ENCODE peak calls at places on chromosomes 13 and 19, in seven cellular contexts. One of them, this sample, is unnamed.

GRCh38 chr13:80712026-80712425 is 371.1 kb upstream of the SPRY2 start:
- DNase-seq in dorsolateral prefrontal cortex: no peak
- DNase-seq in fibroblast of pulmonary artery: peak
- DNase-seq in fibroblast of lung: peak
- DNase-seq in breast epithelium: no peak
- DNase-seq in tibial nerve: no peak
- DNase-seq in thoracic aorta: no peak
- DNase-seq in this sample: peak

GRCh38 chr19:38233740-38234251 is 9.8 kb upstream of the DPF1 start:
- DNase-seq in dorsolateral prefrontal cortex: peak
- DNase-seq in fibroblast of pulmonary artery: peak
- DNase-seq in fibroblast of lung: peak
- DNase-seq in breast epithelium: peak
- DNase-seq in tibial nerve: peak
- DNase-seq in thoracic aorta: no peak
- DNase-seq in this sample: peak

GRCh38 chr19:49475995-49476880 is 2.2 kb downstream of the FLT3LG start:
- DNase-seq in dorsolateral prefrontal cortex: no peak
- DNase-seq in fibroblast of pulmonary artery: peak
- DNase-seq in fibroblast of lung: peak
- DNase-seq in breast epithelium: no peak
- DNase-seq in tibial nerve: no peak
- DNase-seq in thoracic aorta: no peak
- DNase-seq in this sample: no peak

GRCh38 chr13:64801768-64802167 is 2428.4 kb downstream of the PCDH9 start:
- DNase-seq in dorsolateral prefrontal cortex: no peak
- DNase-seq in fibroblast of pulmonary artery: no peak
- DNase-seq in fibroblast of lung: no peak
- DNase-seq in breast epithelium: no peak
- DNase-seq in tibial nerve: no peak
- DNase-seq in thoracic aorta: no peak
- DNase-seq in this sample: no peak

GRCh38 chr19:41999878-42000208 is 5.8 kb upstream of the ATP1A3 start:
- DNase-seq in dorsolateral prefrontal cortex: peak
- DNase-seq in fibroblast of pulmonary artery: no peak
- DNase-seq in fibroblast of lung: no peak
- DNase-seq in breast epithelium: no peak
- DNase-seq in tibial nerve: no peak
- DNase-seq in thoracic aorta: no peak
- DNase-seq in this sample: no peak

GRCh38 chr19:4635763-4636135 is 3.6 kb upstream of the TNFAIP8L1 start:
- DNase-seq in dorsolateral prefrontal cortex: no peak
- DNase-seq in fibroblast of pulmonary artery: no peak
- DNase-seq in fibroblast of lung: no peak
- DNase-seq in breast epithelium: no peak
- DNase-seq in tibial nerve: no peak
- DNase-seq in thoracic aorta: no peak
- DNase-seq in this sample: no peak

GRCh38 chr19:1445185-1445931 is 4.6 kb upstream of the APC2 start:
- DNase-seq in dorsolateral prefrontal cortex: peak
- DNase-seq in fibroblast of pulmonary artery: peak
- DNase-seq in fibroblast of lung: peak
- DNase-seq in breast epithelium: peak
- DNase-seq in tibial nerve: peak
- DNase-seq in thoracic aorta: no peak
- DNase-seq in this sample: no peak

GRCh38 chr19:10431943-10432735 is 11.8 kb downstream of the PDE4A start:
- DNase-seq in dorsolateral prefrontal cortex: no peak
- DNase-seq in fibroblast of pulmonary artery: peak
- DNase-seq in fibroblast of lung: no peak
- DNase-seq in breast epithelium: no peak
- DNase-seq in tibial nerve: no peak
- DNase-seq in thoracic aorta: no peak
- DNase-seq in this sample: peak

GRCh38 chr13:46176756-46177155 is 5.2 kb downstream of the LCP1 start:
- DNase-seq in dorsolateral prefrontal cortex: no peak
- DNase-seq in fibroblast of pulmonary artery: no peak
- DNase-seq in fibroblast of lung: no peak
- DNase-seq in breast epithelium: no peak
- DNase-seq in tibial nerve: no peak
- DNase-seq in thoracic aorta: no peak
- DNase-seq in this sample: no peak

GRCh38 chr19:13103961-13104847 is 1.5 kb upstream of the LYL1 start:
- DNase-seq in dorsolateral prefrontal cortex: no peak
- DNase-seq in fibroblast of pulmonary artery: no peak
- DNase-seq in fibroblast of lung: no peak
- DNase-seq in breast epithelium: no peak
- DNase-seq in tibial nerve: no peak
- DNase-seq in thoracic aorta: no peak
- DNase-seq in this sample: no peak

GRCh38 chr13:43596924-43597598 is 189.7 kb downstream of the ENOX1 start:
- DNase-seq in dorsolateral prefrontal cortex: no peak
- DNase-seq in fibroblast of pulmonary artery: no peak
- DNase-seq in fibroblast of lung: no peak
- DNase-seq in breast epithelium: no peak
- DNase-seq in tibial nerve: no peak
- DNase-seq in thoracic aorta: no peak
- DNase-seq in this sample: no peak

GRCh38 chr19:4773047-4773640 is 18.4 kb upstream of the FEM1A start:
- DNase-seq in dorsolateral prefrontal cortex: no peak
- DNase-seq in fibroblast of pulmonary artery: no peak
- DNase-seq in fibroblast of lung: no peak
- DNase-seq in breast epithelium: no peak
- DNase-seq in tibial nerve: no peak
- DNase-seq in thoracic aorta: no peak
- DNase-seq in this sample: no peak

GRCh38 chr19:10852098-10852800 is 4.0 kb downstream of the C19orf38 start:
- DNase-seq in dorsolateral prefrontal cortex: no peak
- DNase-seq in fibroblast of pulmonary artery: peak
- DNase-seq in fibroblast of lung: peak
- DNase-seq in breast epithelium: no peak
- DNase-seq in tibial nerve: no peak
- DNase-seq in thoracic aorta: no peak
- DNase-seq in this sample: peak

GRCh38 chr19:42270346-42271044 is 1.4 kb downstream of the CIC start:
- DNase-seq in dorsolateral prefrontal cortex: no peak
- DNase-seq in fibroblast of pulmonary artery: peak
- DNase-seq in fibroblast of lung: peak
- DNase-seq in breast epithelium: no peak
- DNase-seq in tibial nerve: peak
- DNase-seq in thoracic aorta: no peak
- DNase-seq in this sample: peak

GRCh38 chr19:48638831-48639381 is 1.7 kb upstream of the DBP start:
- DNase-seq in dorsolateral prefrontal cortex: no peak
- DNase-seq in fibroblast of pulmonary artery: no peak
- DNase-seq in fibroblast of lung: no peak
- DNase-seq in breast epithelium: no peak
- DNase-seq in tibial nerve: no peak
- DNase-seq in thoracic aorta: no peak
- DNase-seq in this sample: no peak

GRCh38 chr13:94305934-94306333 is 173.5 kb downstream of the DCT start:
- DNase-seq in dorsolateral prefrontal cortex: no peak
- DNase-seq in fibroblast of pulmonary artery: no peak
- DNase-seq in fibroblast of lung: no peak
- DNase-seq in breast epithelium: no peak
- DNase-seq in tibial nerve: no peak
- DNase-seq in thoracic aorta: no peak
- DNase-seq in this sample: no peak

GRCh38 chr19:32219881-32220552 is 125.4 kb upstream of the ZNF507 start:
- DNase-seq in dorsolateral prefrontal cortex: no peak
- DNase-seq in fibroblast of pulmonary artery: no peak
- DNase-seq in fibroblast of lung: no peak
- DNase-seq in breast epithelium: no peak
- DNase-seq in tibial nerve: peak
- DNase-seq in thoracic aorta: no peak
- DNase-seq in this sample: no peak

GRCh38 chr19:29665826-29666633 is 769 bp downstream of the PLEKHF1 start:
- DNase-seq in dorsolateral prefrontal cortex: no peak
- DNase-seq in fibroblast of pulmonary artery: peak
- DNase-seq in fibroblast of lung: peak
- DNase-seq in breast epithelium: peak
- DNase-seq in tibial nerve: no peak
- DNase-seq in thoracic aorta: no peak
- DNase-seq in this sample: peak

GRCh38 chr19:3821857-3822364 is 35.7 kb upstream of the MATK start:
- DNase-seq in dorsolateral prefrontal cortex: peak
- DNase-seq in fibroblast of pulmonary artery: peak
- DNase-seq in fibroblast of lung: peak
- DNase-seq in breast epithelium: peak
- DNase-seq in tibial nerve: peak
- DNase-seq in thoracic aorta: no peak
- DNase-seq in this sample: peak

DNA sequence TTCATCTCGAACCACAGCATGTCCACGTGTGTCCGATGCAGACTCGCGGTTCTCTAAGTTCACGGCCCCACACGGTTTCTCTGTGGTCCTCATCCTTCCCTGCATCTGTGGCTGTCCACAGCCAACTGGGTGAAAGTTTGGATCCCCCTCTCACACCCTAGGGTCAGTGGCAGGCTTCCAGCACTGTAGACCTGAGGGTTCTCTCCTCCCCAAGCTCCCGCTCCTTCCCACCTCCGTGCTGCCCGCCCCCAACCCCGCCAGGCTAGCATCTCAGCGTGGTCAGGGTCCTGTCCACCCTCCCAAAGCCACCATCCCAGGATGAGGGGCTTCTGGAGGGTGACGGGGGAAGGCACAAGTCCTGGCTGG is 3.0 kb downstream of the ANGPTL4 start:
- DNase-seq in dorsolateral prefrontal cortex: no peak
- DNase-seq in fibroblast of pulmonary artery: peak
- DNase-seq in fibroblast of lung: peak
- DNase-seq in breast epithelium: no peak
- DNase-seq in tibial nerve: no peak
- DNase-seq in thoracic aorta: no peak
- DNase-seq in this sample: no peak
- H3K4me3 ChIP-seq in dorsolateral prefrontal cortex: peak
- H3K4me3 ChIP-seq in fibroblast of pulmonary artery: peak
- H3K4me3 ChIP-seq in fibroblast of lung: peak
- H3K4me3 ChIP-seq in breast epithelium: peak
- H3K4me3 ChIP-seq in tibial nerve: no peak
- H3K4me3 ChIP-seq in thoracic aorta: peak
- H3K4me3 ChIP-seq in this sample: peak

GRCh38 chr13:48232420-48233096 is 448 bp upstream of the ITM2B start:
- DNase-seq in dorsolateral prefrontal cortex: peak
- DNase-seq in fibroblast of pulmonary artery: no peak
- DNase-seq in fibroblast of lung: no peak
- DNase-seq in breast epithelium: no peak
- DNase-seq in tibial nerve: no peak
- DNase-seq in thoracic aorta: no peak
- DNase-seq in this sample: peak

GRCh38 chr13:48234652-48235099 is 1.7 kb downstream of the ITM2B start:
- DNase-seq in dorsolateral prefrontal cortex: no peak
- DNase-seq in fibroblast of pulmonary artery: no peak
- DNase-seq in fibroblast of lung: no peak
- DNase-seq in breast epithelium: no peak
- DNase-seq in tibial nerve: no peak
- DNase-seq in thoracic aorta: no peak
- DNase-seq in this sample: no peak

GRCh38 chr13:48231948-48232347 is 1.1 kb upstream of the ITM2B start:
- DNase-seq in dorsolateral prefrontal cortex: peak
- DNase-seq in fibroblast of pulmonary artery: no peak
- DNase-seq in fibroblast of lung: no peak
- DNase-seq in breast epithelium: no peak
- DNase-seq in tibial nerve: no peak
- DNase-seq in thoracic aorta: no peak
- DNase-seq in this sample: no peak

GRCh38 chr13:48233886-48234488 is 981 bp downstream of the ITM2B start:
- DNase-seq in dorsolateral prefrontal cortex: no peak
- DNase-seq in fibroblast of pulmonary artery: peak
- DNase-seq in fibroblast of lung: peak
- DNase-seq in breast epithelium: no peak
- DNase-seq in tibial nerve: no peak
- DNase-seq in thoracic aorta: no peak
- DNase-seq in this sample: no peak

GRCh38 chr13:48233097-48233885 is at the start of gene ITM2B:
- DNase-seq in dorsolateral prefrontal cortex: peak
- DNase-seq in fibroblast of pulmonary artery: peak
- DNase-seq in fibroblast of lung: peak
- DNase-seq in breast epithelium: peak
- DNase-seq in tibial nerve: peak
- DNase-seq in thoracic aorta: no peak
- DNase-seq in this sample: peak
- H3K4me3 ChIP-seq in dorsolateral prefrontal cortex: peak
- H3K4me3 ChIP-seq in fibroblast of pulmonary artery: peak
- H3K4me3 ChIP-seq in fibroblast of lung: peak
- H3K4me3 ChIP-seq in breast epithelium: peak
- H3K4me3 ChIP-seq in tibial nerve: peak
- H3K4me3 ChIP-seq in thoracic aorta: peak
- H3K4me3 ChIP-seq in this sample: peak

DNA sequence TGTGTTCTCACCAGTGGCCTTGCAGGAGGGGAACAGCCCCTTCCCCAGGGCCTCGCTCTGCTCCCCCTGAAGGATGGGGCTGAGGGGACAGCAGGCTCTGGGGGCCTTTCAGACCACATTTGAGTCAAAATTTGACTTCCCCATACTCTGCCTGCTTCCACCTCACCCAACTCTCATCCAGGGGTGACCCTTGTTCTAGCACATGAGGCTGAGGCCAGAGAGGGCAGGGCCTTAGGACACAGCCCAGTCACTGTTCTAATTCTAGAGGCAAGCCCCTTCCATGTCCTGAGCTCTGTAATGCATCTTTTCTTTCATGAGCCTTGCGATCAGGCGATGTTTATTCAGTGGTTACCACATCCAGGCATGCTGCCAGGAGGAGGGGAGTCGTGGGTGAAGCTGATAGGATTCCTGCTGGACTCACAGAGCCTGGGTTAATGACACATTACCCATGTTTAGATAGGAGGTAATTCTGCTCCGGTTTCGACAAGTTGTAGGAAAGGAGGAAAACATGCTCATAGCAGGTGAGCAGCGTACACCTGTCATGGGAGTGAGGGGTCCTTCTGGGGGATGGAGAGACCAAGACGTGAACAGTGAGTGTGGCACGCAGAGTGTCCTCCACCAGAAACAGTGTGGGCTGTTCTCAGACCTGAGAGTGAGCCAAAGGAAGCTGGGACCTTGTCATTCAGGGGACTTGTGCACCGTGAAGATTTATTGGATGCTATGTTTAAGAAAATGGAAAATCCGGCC is 9.3 kb downstream of the RPS9 start:
- DNase-seq in dorsolateral prefrontal cortex: no peak
- DNase-seq in fibroblast of pulmonary artery: peak
- DNase-seq in fibroblast of lung: peak
- DNase-seq in breast epithelium: peak
- DNase-seq in tibial nerve: peak
- DNase-seq in thoracic aorta: peak
- DNase-seq in this sample: peak
- H3K4me3 ChIP-seq in dorsolateral prefrontal cortex: peak
- H3K4me3 ChIP-seq in fibroblast of pulmonary artery: peak
- H3K4me3 ChIP-seq in fibroblast of lung: no peak
- H3K4me3 ChIP-seq in breast epithelium: peak
- H3K4me3 ChIP-seq in tibial nerve: no peak
- H3K4me3 ChIP-seq in thoracic aorta: no peak
- H3K4me3 ChIP-seq in this sample: no peak

DNA sequence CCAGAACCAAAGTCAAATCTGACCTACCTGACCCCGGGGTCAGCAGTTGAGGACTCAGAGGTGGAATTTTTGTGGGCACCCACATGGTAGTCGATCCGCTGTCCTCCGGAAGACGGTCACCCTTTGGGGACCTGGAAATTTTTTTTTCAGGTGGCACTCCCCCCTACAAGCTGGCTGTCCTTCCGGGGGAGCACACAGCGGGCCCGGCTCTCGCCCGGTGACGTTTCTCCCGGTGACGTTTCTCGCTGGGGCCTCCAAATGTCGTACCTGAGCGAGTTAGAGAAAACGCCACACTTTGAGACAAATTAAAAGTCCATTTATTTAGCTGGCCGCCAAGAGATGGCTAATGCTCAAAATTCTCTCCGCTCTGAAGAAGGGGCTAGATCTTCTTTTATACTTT is 48.8 kb downstream of the ZFP14 start:
- DNase-seq in dorsolateral prefrontal cortex: no peak
- DNase-seq in fibroblast of pulmonary artery: no peak
- DNase-seq in fibroblast of lung: no peak
- DNase-seq in breast epithelium: no peak
- DNase-seq in tibial nerve: no peak
- DNase-seq in thoracic aorta: no peak
- DNase-seq in this sample: no peak
- H3K4me3 ChIP-seq in dorsolateral prefrontal cortex: no peak
- H3K4me3 ChIP-seq in fibroblast of pulmonary artery: no peak
- H3K4me3 ChIP-seq in fibroblast of lung: no peak
- H3K4me3 ChIP-seq in breast epithelium: peak
- H3K4me3 ChIP-seq in tibial nerve: no peak
- H3K4me3 ChIP-seq in thoracic aorta: no peak
- H3K4me3 ChIP-seq in this sample: no peak

This sample was measured in foreskin fibroblast.